ENCODE peak calls at places on chromosomes 5 and 9, in seven cellular contexts. J, C, I, D, N, H and M are unnamed samples.

GRCh38 chr5:146528232-146528631 is 12.2 kb upstream of the GPR151 start:
- DNase-seq in C (peak; percentile 31), D (no peak), H (no peak), I (no peak), J (no peak), N (no peak), M (no peak)

GRCh38 chr9:127915801-127916664 is 808 bp downstream of the ST6GALNAC4 start:
- DNase-seq in H (no peak), J (no peak), N (no peak), C (no peak), D (peak; percentile 34), I (no peak), M (no peak)

GRCh38 chr5:88109806-88110205 is 158.8 kb downstream of the TMEM161B start:
- DNase-seq in C (no peak), D (peak; percentile 28), N (no peak), H (peak; percentile 69), J (no peak), I (no peak), M (no peak)

GRCh38 chr5:178357127-178357526 is 124.5 kb upstream of the PHYKPL start:
- DNase-seq in D (no peak), I (no peak), H (no peak), J (no peak), N (no peak), C (no peak), M (no peak)

GRCh38 chr5:36441215-36441614 is 139.5 kb upstream of the RANBP3L start:
- DNase-seq in C (no peak), D (no peak), H (no peak), I (no peak), N (peak; percentile 31), J (no peak), M (no peak)

GRCh38 chr5:1882337-1883119 is at the start of gene IRX4:
- DNase-seq in C (no peak), H (peak; percentile 32), J (no peak), I (no peak), N (no peak), D (peak; percentile 45), M (no peak)

GRCh38 chr5:134506054-134507039 is 19.1 kb upstream of the JADE2 start:
- DNase-seq in D (peak; percentile 11), J (no peak), I (peak; percentile 83), N (no peak), H (no peak), C (peak; percentile 28), M (no peak)

GRCh38 chr9:131840220-131840619 is 100.3 kb upstream of the RAPGEF1 start:
- DNase-seq in N (no peak), C (no peak), H (no peak), I (no peak), D (no peak), J (no peak), M (no peak)

GRCh38 chr5:119022017-119022745 is 33.8 kb upstream of the DTWD2 start:
- DNase-seq in I (no peak), H (peak; percentile 62), D (peak; percentile 58), J (no peak), N (peak; percentile 60), C (no peak), M (peak; percentile 67)

GRCh38 chr5:153147891-153148623 is 342.4 kb upstream of the GRIA1 start:
- DNase-seq in J (no peak), C (peak; percentile 66), D (peak; percentile 64), N (peak; percentile 26), I (peak; percentile 2), H (peak; percentile 80), M (no peak)

GRCh38 chr9:123309611-123310010 is 41.2 kb upstream of the STRBP start:
- DNase-seq in N (no peak), I (no peak), J (no peak), C (no peak), H (peak; percentile 6), D (peak; percentile 19), M (no peak)

GRCh38 chr9:112348993-112349333 is 15.5 kb upstream of the PTBP3 start:
- DNase-seq in J (no peak), H (no peak), N (no peak), D (peak; percentile 8), C (no peak), I (no peak), M (no peak)

GRCh38 chr9:108545446-108545845 is 310.3 kb downstream of the ACTL7B start:
- DNase-seq in H (peak; percentile 58), I (no peak), J (no peak), N (no peak), C (no peak), D (no peak), M (no peak)

GRCh38 chr5:103546858-103547257 is 15.7 kb downstream of the NUDT12 start:
- DNase-seq in C (no peak), J (no peak), I (no peak), N (no peak), H (no peak), D (no peak), M (no peak)

GRCh38 chr5:98771389-98772109 is 1.9 kb upstream of the RGMB start:
- DNase-seq in D (peak; percentile 90), N (peak; percentile 91), I (no peak), J (no peak), C (peak; percentile 73), H (peak; percentile 95), M (peak; percentile 79)

GRCh38 chr5:59709346-59709821 is 184.1 kb downstream of the PDE4D start:
- DNase-seq in N (no peak), I (no peak), H (no peak), J (no peak), D (no peak), C (no peak), M (peak; percentile 3)

GRCh38 chr5:32489791-32490581 is 45.4 kb upstream of the ZFR start:
- DNase-seq in N (peak; percentile 32), I (peak; percentile 51), J (peak; percentile 44), C (peak; percentile 73), D (peak; percentile 89), H (peak; percentile 93), M (peak; percentile 70)

GRCh38 chr9:121968056-121968455 is 125.1 kb downstream of the TTLL11 start:
- DNase-seq in J (no peak), D (no peak), H (no peak), C (no peak), N (no peak), I (no peak), M (no peak)

GRCh38 chr5:67267522-67268232 is 71.1 kb upstream of the CD180 start:
- DNase-seq in H (no peak), I (no peak), D (no peak), C (no peak), N (no peak), J (no peak), M (no peak)

GRCh38 chr5:815449-815848 is 30.9 kb upstream of the ZDHHC11B start:
- DNase-seq in H (no peak), D (no peak), N (no peak), C (no peak), J (no peak), I (no peak), M (no peak)

GRCh38 chr9:129939426-129939825 is 103.6 kb downstream of the FNBP1 start:
- DNase-seq in H (no peak), N (no peak), I (no peak), J (no peak), C (no peak), D (no peak), M (no peak)

GRCh38 chr5:74357827-74358226 is 282.7 kb downstream of the ENC1 start:
- DNase-seq in N (no peak), D (no peak), I (no peak), H (no peak), C (peak; percentile 79), J (no peak), M (no peak)

GRCh38 chr9:91659529-91660294 is 236.1 kb upstream of the NFIL3 start:
- DNase-seq in N (no peak), H (peak; percentile 28), I (no peak), J (no peak), C (peak; percentile 46), D (peak; percentile 43), M (no peak)

GRCh38 chr9:108182950-108183381 is 672.8 kb downstream of the ACTL7B start:
- DNase-seq in D (peak; percentile 82), H (peak; percentile 62), C (no peak), N (no peak), I (peak; percentile 21), J (no peak), M (no peak)

GRCh38 chr9:114459464-114459863 is 45.8 kb downstream of the WHRN start:
- DNase-seq in I (no peak), C (no peak), N (no peak), D (no peak), H (no peak), J (no peak), M (no peak)

GRCh38 chr5:1396029-1396816 is 49.0 kb downstream of the SLC6A3 start:
- DNase-seq in C (no peak), N (no peak), H (no peak), D (no peak), I (no peak), J (no peak), M (no peak)